ENCODE peak calls at places on chromosomes 6 and 20, in nine cellular contexts. One of them, this sample, is unnamed.

GRCh38 chr6:136306466-136306865 is 16.8 kb upstream of the BCLAF1 start:
- DNase-seq in NB4: no peak
- DNase-seq in Peyer's patch: no peak
- DNase-seq in ovary: no peak
- DNase-seq in tibial nerve: no peak
- DNase-seq in heart left ventricle: no peak
- DNase-seq in prostate gland: no peak
- DNase-seq in breast epithelium: no peak
- DNase-seq in sigmoid colon: no peak
- DNase-seq in this sample: no peak

GRCh38 chr20:48523191-48523757 is 304.5 kb downstream of the PREX1 start:
- DNase-seq in tibial nerve: no peak
- DNase-seq in heart left ventricle: no peak
- DNase-seq in ovary: no peak
- DNase-seq in breast epithelium: no peak
- DNase-seq in prostate gland: no peak
- DNase-seq in sigmoid colon: no peak
- DNase-seq in NB4: peak
- DNase-seq in Peyer's patch: no peak
- DNase-seq in this sample: peak

GRCh38 chr20:62733250-62733842 is 24.7 kb downstream of the NTSR1 start:
- DNase-seq in prostate gland: no peak
- DNase-seq in sigmoid colon: no peak
- DNase-seq in tibial nerve: no peak
- DNase-seq in NB4: no peak
- DNase-seq in breast epithelium: no peak
- DNase-seq in heart left ventricle: no peak
- DNase-seq in ovary: no peak
- DNase-seq in Peyer's patch: no peak
- DNase-seq in this sample: no peak

GRCh38 chr20:63056236-63057132 is 49.7 kb upstream of the BHLHE23 start:
- DNase-seq in ovary: peak
- DNase-seq in sigmoid colon: peak
- DNase-seq in tibial nerve: no peak
- DNase-seq in breast epithelium: no peak
- DNase-seq in NB4: peak
- DNase-seq in prostate gland: no peak
- DNase-seq in heart left ventricle: no peak
- DNase-seq in Peyer's patch: no peak
- DNase-seq in this sample: no peak

GRCh38 chr6:49052901-49053300 is 410.2 kb downstream of the MMUT start:
- DNase-seq in heart left ventricle: no peak
- DNase-seq in Peyer's patch: no peak
- DNase-seq in tibial nerve: no peak
- DNase-seq in sigmoid colon: no peak
- DNase-seq in ovary: no peak
- DNase-seq in prostate gland: no peak
- DNase-seq in breast epithelium: no peak
- DNase-seq in NB4: no peak
- DNase-seq in this sample: no peak

GRCh38 chr6:135087403-135087802 is 32.8 kb upstream of the HBS1L start:
- DNase-seq in NB4: peak
- DNase-seq in Peyer's patch: no peak
- DNase-seq in ovary: no peak
- DNase-seq in prostate gland: no peak
- DNase-seq in tibial nerve: no peak
- DNase-seq in sigmoid colon: no peak
- DNase-seq in breast epithelium: no peak
- DNase-seq in heart left ventricle: no peak
- DNase-seq in this sample: peak

GRCh38 chr6:152380993-152381898 is 255.9 kb downstream of the SYNE1 start:
- DNase-seq in heart left ventricle: peak
- DNase-seq in ovary: peak
- DNase-seq in prostate gland: peak
- DNase-seq in breast epithelium: peak
- DNase-seq in Peyer's patch: peak
- DNase-seq in NB4: no peak
- DNase-seq in tibial nerve: peak
- DNase-seq in sigmoid colon: peak
- DNase-seq in this sample: peak

GRCh38 chr6:33620584-33621395 is at the start of gene ITPR3:
- DNase-seq in Peyer's patch: peak
- DNase-seq in prostate gland: peak
- DNase-seq in breast epithelium: no peak
- DNase-seq in tibial nerve: no peak
- DNase-seq in NB4: peak
- DNase-seq in sigmoid colon: peak
- DNase-seq in heart left ventricle: peak
- DNase-seq in ovary: peak
- DNase-seq in this sample: peak

GRCh38 chr6:78700997-78701396 is 166.4 kb upstream of the IRAK1BP1 start:
- DNase-seq in tibial nerve: no peak
- DNase-seq in sigmoid colon: no peak
- DNase-seq in ovary: no peak
- DNase-seq in Peyer's patch: no peak
- DNase-seq in NB4: no peak
- DNase-seq in prostate gland: no peak
- DNase-seq in heart left ventricle: no peak
- DNase-seq in breast epithelium: no peak
- DNase-seq in this sample: no peak

GRCh38 chr6:64522859-64523258 is 887.3 kb downstream of the PHF3 start:
- DNase-seq in heart left ventricle: no peak
- DNase-seq in tibial nerve: no peak
- DNase-seq in ovary: no peak
- DNase-seq in Peyer's patch: no peak
- DNase-seq in NB4: no peak
- DNase-seq in sigmoid colon: no peak
- DNase-seq in breast epithelium: no peak
- DNase-seq in prostate gland: no peak
- DNase-seq in this sample: no peak

GRCh38 chr20:4173142-4173541 is 157.8 kb upstream of the RNF24 start:
- DNase-seq in sigmoid colon: no peak
- DNase-seq in ovary: no peak
- DNase-seq in tibial nerve: no peak
- DNase-seq in breast epithelium: no peak
- DNase-seq in Peyer's patch: no peak
- DNase-seq in NB4: no peak
- DNase-seq in prostate gland: no peak
- DNase-seq in heart left ventricle: no peak
- DNase-seq in this sample: no peak
- TF ChIP-seq CTCF in sigmoid colon: peak
- TF ChIP-seq CTCF in ovary: no peak
- TF ChIP-seq CTCF in tibial nerve: no peak
- TF ChIP-seq CTCF in breast epithelium: no peak
- TF ChIP-seq CTCF in Peyer's patch: no peak
- TF ChIP-seq CTCF in NB4: no peak
- TF ChIP-seq CTCF in prostate gland: no peak
- TF ChIP-seq CTCF in heart left ventricle: no peak
- TF ChIP-seq CTCF in this sample: no peak

GRCh38 chr20:5989539-5989938 is 39.1 kb downstream of the MCM8 start:
- DNase-seq in ovary: no peak
- DNase-seq in breast epithelium: no peak
- DNase-seq in Peyer's patch: no peak
- DNase-seq in NB4: no peak
- DNase-seq in sigmoid colon: no peak
- DNase-seq in tibial nerve: no peak
- DNase-seq in heart left ventricle: no peak
- DNase-seq in prostate gland: no peak
- DNase-seq in this sample: peak
- TF ChIP-seq POLR2A in ovary: no peak
- TF ChIP-seq POLR2A in breast epithelium: no peak
- TF ChIP-seq POLR2A in Peyer's patch: no peak
- TF ChIP-seq POLR2A in NB4: no peak
- TF ChIP-seq POLR2A in sigmoid colon: no peak
- TF ChIP-seq POLR2A in tibial nerve: no peak
- TF ChIP-seq POLR2A in heart left ventricle: no peak
- TF ChIP-seq POLR2A in prostate gland: no peak
- TF ChIP-seq POLR2A in this sample: no peak

GRCh38 chr20:21508230-21509078 is 5.4 kb downstream of the NKX2-2 start:
- DNase-seq in Peyer's patch: no peak
- DNase-seq in ovary: no peak
- DNase-seq in NB4: no peak
- DNase-seq in heart left ventricle: no peak
- DNase-seq in prostate gland: no peak
- DNase-seq in sigmoid colon: no peak
- DNase-seq in breast epithelium: no peak
- DNase-seq in tibial nerve: no peak
- DNase-seq in this sample: no peak

GRCh38 chr20:21510414-21510971 is 3.4 kb downstream of the NKX2-2 start:
- DNase-seq in breast epithelium: no peak
- DNase-seq in ovary: no peak
- DNase-seq in tibial nerve: no peak
- DNase-seq in sigmoid colon: no peak
- DNase-seq in NB4: peak
- DNase-seq in heart left ventricle: no peak
- DNase-seq in prostate gland: no peak
- DNase-seq in Peyer's patch: no peak
- DNase-seq in this sample: no peak

GRCh38 chr20:21509079-21509596 is 4.7 kb downstream of the NKX2-2 start:
- DNase-seq in breast epithelium: no peak
- DNase-seq in prostate gland: no peak
- DNase-seq in sigmoid colon: no peak
- DNase-seq in tibial nerve: no peak
- DNase-seq in NB4: no peak
- DNase-seq in heart left ventricle: no peak
- DNase-seq in Peyer's patch: no peak
- DNase-seq in ovary: no peak
- DNase-seq in this sample: no peak

GRCh38 chr20:21510995-21511394 is 2.9 kb downstream of the NKX2-2 start:
- DNase-seq in Peyer's patch: no peak
- DNase-seq in ovary: no peak
- DNase-seq in breast epithelium: no peak
- DNase-seq in NB4: no peak
- DNase-seq in sigmoid colon: no peak
- DNase-seq in tibial nerve: no peak
- DNase-seq in prostate gland: no peak
- DNase-seq in heart left ventricle: no peak
- DNase-seq in this sample: no peak

DNA sequence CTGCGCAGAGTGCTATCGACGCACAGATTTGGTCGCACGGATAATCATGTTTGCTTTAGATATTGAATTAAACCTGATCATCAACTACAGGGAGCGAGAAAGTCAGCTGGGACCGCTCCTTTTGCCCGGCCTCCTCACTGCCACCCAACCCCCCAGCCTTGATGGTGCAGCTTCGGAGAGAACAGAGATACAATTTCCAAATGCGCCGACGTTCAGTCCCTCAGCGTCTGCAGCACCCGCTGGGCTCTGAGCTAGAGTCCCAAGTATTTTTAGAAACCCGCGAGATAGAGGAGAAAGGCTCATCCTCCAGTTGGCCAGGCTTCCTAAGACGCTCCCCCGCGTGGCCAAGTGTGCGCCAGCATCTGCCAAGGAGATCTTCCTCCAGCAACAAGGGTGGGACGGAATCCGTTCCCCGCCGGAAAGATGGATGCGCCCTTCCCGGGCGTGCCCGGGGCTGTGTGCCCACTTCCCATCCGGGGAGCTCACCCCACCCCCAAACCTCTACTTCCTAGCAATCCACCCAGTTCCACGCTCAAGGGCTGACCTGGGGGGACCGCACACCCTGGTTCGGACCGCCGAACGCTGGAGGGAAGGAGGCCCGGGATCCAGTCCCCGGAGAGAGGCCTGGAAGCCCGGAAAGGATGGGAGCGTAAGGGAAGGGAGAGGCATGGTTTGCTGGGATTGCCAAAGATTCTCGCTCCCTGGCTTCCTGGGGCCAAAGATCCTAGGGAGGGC is 4.1 kb downstream of the NKX2-2 start:
- DNase-seq in Peyer's patch: no peak
- DNase-seq in breast epithelium: no peak
- DNase-seq in tibial nerve: no peak
- DNase-seq in NB4: peak
- DNase-seq in ovary: peak
- DNase-seq in heart left ventricle: no peak
- DNase-seq in prostate gland: no peak
- DNase-seq in sigmoid colon: no peak
- DNase-seq in this sample: peak
- TF ChIP-seq CTCF in Peyer's patch: no peak
- TF ChIP-seq CTCF in breast epithelium: no peak
- TF ChIP-seq CTCF in tibial nerve: no peak
- TF ChIP-seq CTCF in NB4: peak
- TF ChIP-seq CTCF in ovary: no peak
- TF ChIP-seq CTCF in heart left ventricle: no peak
- TF ChIP-seq CTCF in prostate gland: no peak
- TF ChIP-seq CTCF in sigmoid colon: no peak
- TF ChIP-seq CTCF in this sample: no peak

GRCh38 chr6:19834858-19835257 is 2.3 kb upstream of the ID4 start:
- DNase-seq in tibial nerve: no peak
- DNase-seq in NB4: no peak
- DNase-seq in breast epithelium: no peak
- DNase-seq in heart left ventricle: no peak
- DNase-seq in prostate gland: no peak
- DNase-seq in sigmoid colon: no peak
- DNase-seq in Peyer's patch: no peak
- DNase-seq in ovary: no peak
- DNase-seq in this sample: no peak

GRCh38 chr6:19835605-19836004 is 1.6 kb upstream of the ID4 start:
- DNase-seq in heart left ventricle: no peak
- DNase-seq in Peyer's patch: no peak
- DNase-seq in sigmoid colon: no peak
- DNase-seq in ovary: no peak
- DNase-seq in NB4: no peak
- DNase-seq in tibial nerve: no peak
- DNase-seq in breast epithelium: no peak
- DNase-seq in prostate gland: no peak
- DNase-seq in this sample: no peak

GRCh38 chr6:19838442-19839236 is 1.5 kb downstream of the ID4 start:
- DNase-seq in Peyer's patch: no peak
- DNase-seq in prostate gland: peak
- DNase-seq in ovary: peak
- DNase-seq in sigmoid colon: peak
- DNase-seq in tibial nerve: no peak
- DNase-seq in NB4: no peak
- DNase-seq in heart left ventricle: peak
- DNase-seq in breast epithelium: peak
- DNase-seq in this sample: peak

GRCh38 chr6:19837511-19838441 is 606 bp downstream of the ID4 start:
- DNase-seq in Peyer's patch: no peak
- DNase-seq in NB4: no peak
- DNase-seq in ovary: peak
- DNase-seq in heart left ventricle: peak
- DNase-seq in prostate gland: peak
- DNase-seq in breast epithelium: peak
- DNase-seq in sigmoid colon: peak
- DNase-seq in tibial nerve: no peak
- DNase-seq in this sample: peak

DNA sequence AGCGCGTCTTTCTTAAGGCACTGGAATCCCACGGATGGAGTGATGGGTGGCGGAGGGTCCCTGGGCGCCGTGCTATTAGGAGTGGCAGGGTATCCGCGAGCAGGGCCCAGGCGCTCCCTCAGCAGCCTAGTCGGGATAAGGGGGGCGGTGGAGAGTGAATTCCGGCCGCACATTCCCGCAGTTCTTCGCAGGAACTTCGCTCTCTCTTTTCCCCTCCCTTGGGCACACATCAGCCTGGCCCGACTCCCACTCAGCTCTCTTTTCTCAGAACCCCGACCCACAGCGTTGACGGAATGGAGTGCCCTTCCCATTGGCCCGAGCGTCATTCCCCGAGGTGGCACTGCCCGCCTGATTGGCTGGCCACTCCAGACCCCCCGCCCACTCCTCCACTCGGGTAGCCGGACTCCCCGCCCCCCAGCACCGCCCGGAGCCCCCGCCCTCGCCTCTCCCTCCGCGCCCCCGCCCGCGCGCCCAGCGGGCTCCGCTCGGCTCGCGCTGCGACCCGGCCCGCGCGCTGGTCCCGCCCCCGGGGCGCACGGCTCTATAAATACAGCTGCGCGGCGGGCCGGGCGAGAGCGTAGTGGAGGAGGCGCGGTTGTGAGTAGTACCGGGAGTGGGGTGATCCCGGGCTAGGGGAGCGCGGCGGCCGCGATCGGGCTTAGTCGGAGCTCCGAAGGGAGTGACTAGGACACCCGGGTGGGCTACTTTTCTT is at the start of gene ID4:
- DNase-seq in breast epithelium: peak
- DNase-seq in heart left ventricle: peak
- DNase-seq in Peyer's patch: peak
- DNase-seq in tibial nerve: peak
- DNase-seq in ovary: peak
- DNase-seq in prostate gland: peak
- DNase-seq in NB4: no peak
- DNase-seq in sigmoid colon: peak
- DNase-seq in this sample: peak
- TF ChIP-seq POLR2A in breast epithelium: peak
- TF ChIP-seq POLR2A in heart left ventricle: peak
- TF ChIP-seq POLR2A in Peyer's patch: peak
- TF ChIP-seq POLR2A in tibial nerve: peak
- TF ChIP-seq POLR2A in ovary: peak
- TF ChIP-seq POLR2A in prostate gland: peak
- TF ChIP-seq POLR2A in NB4: no peak
- TF ChIP-seq POLR2A in sigmoid colon: peak
- TF ChIP-seq POLR2A in this sample: peak

This sample was measured in A549.